ENCODE peak calls at places on chromosome X, in four cellular contexts. K is H1, O is HepG2, P is GM12878. U is an unnamed sample.

GRCh38 chrX:154317391-154318000 is 21.9 kb downstream of the TKTL1 start:
- DNase-seq in K (peak; percentile 58), O (no peak), P (no peak), U (peak; percentile 51)

GRCh38 chrX:111168314-111168713 is 72.3 kb downstream of the PAK3 start:
- DNase-seq in P (no peak), K (no peak), O (peak; percentile 0), U (peak; percentile 3)

GRCh38 chrX:17425551-17425950 is 50.6 kb downstream of the NHS start:
- DNase-seq in K (no peak), O (no peak), P (no peak), U (no peak)

GRCh38 chrX:38205037-38205436 is 15.6 kb downstream of the SRPX start:
- DNase-seq in K (no peak), O (no peak), P (peak; percentile 4), U (no peak)

GRCh38 chrX:19548934-19549333 is 33.6 kb upstream of the MAP3K15 start:
- DNase-seq in K (no peak), O (no peak), P (no peak), U (no peak)

GRCh38 chrX:30610050-30610449 is 32.5 kb upstream of the TASL start:
- DNase-seq in O (no peak), P (no peak), K (no peak), U (no peak)

GRCh38 chrX:109830704-109831206 is 97.7 kb upstream of the ACSL4 start:
- DNase-seq in K (no peak), P (no peak), O (peak; percentile 93), U (no peak)

GRCh38 chrX:87663421-87663820 is 145.8 kb downstream of the KLHL4 start:
- DNase-seq in P (no peak), O (no peak), K (no peak), U (no peak)

GRCh38 chrX:19774905-19775304 is 112.5 kb downstream of the SH3KBP1 start:
- DNase-seq in P (no peak), K (no peak), O (no peak), U (no peak)

GRCh38 chrX:259692-260355 is 21.4 kb upstream of the PLCXD1 start:
- DNase-seq in K (no peak), O (no peak), P (no peak), U (no peak)

GRCh38 chrX:37825225-37825842 is 22.0 kb downstream of the DYNLT3 start:
- DNase-seq in K (peak; percentile 44), P (no peak), O (peak; percentile 8), U (peak; percentile 12)

GRCh38 chrX:320126-320783 is 1.7 kb upstream of the GTPBP6 start:
- DNase-seq in P (no peak), O (no peak), K (no peak), U (no peak)

GRCh38 chrX:39309721-39310152 is 508.5 kb downstream of the MID1IP1 start:
- DNase-seq in K (no peak), O (no peak), P (no peak), U (peak; percentile 14)

GRCh38 chrX:9654928-9655327 is 110.7 kb downstream of the GPR143 start:
- DNase-seq in P (no peak), O (no peak), K (no peak), U (no peak)

GRCh38 chrX:150696264-150696789 is 3.1 kb downstream of the MTMR1 start:
- DNase-seq in O (no peak), K (no peak), P (no peak), U (no peak)

GRCh38 chrX:24023972-24024664 is 2.9 kb downstream of the KLHL15 start:
- DNase-seq in P (no peak), K (no peak), O (no peak), U (no peak)

GRCh38 chrX:11655282-11655985 is 10.3 kb downstream of the ARHGAP6 start:
- DNase-seq in O (no peak), P (no peak), K (no peak), U (no peak)

GRCh38 chrX:10230222-10230621 is 73.4 kb downstream of the CLCN4 start:
- DNase-seq in P (no peak), O (no peak), K (no peak), U (no peak)

GRCh38 chrX:101009086-101009485 is 39.6 kb downstream of the ARL13A start:
- DNase-seq in P (no peak), O (no peak), K (no peak), U (no peak)

GRCh38 chrX:40091691-40092421 is 5.9 kb downstream of the BCOR start:
- DNase-seq in K (peak; percentile 65), O (no peak), P (no peak), U (peak; percentile 39)

GRCh38 chrX:97766496-97767095 is 882.9 kb downstream of the RPA4 start:
- DNase-seq in K (no peak), P (no peak), O (no peak), U (no peak)

DNA sequence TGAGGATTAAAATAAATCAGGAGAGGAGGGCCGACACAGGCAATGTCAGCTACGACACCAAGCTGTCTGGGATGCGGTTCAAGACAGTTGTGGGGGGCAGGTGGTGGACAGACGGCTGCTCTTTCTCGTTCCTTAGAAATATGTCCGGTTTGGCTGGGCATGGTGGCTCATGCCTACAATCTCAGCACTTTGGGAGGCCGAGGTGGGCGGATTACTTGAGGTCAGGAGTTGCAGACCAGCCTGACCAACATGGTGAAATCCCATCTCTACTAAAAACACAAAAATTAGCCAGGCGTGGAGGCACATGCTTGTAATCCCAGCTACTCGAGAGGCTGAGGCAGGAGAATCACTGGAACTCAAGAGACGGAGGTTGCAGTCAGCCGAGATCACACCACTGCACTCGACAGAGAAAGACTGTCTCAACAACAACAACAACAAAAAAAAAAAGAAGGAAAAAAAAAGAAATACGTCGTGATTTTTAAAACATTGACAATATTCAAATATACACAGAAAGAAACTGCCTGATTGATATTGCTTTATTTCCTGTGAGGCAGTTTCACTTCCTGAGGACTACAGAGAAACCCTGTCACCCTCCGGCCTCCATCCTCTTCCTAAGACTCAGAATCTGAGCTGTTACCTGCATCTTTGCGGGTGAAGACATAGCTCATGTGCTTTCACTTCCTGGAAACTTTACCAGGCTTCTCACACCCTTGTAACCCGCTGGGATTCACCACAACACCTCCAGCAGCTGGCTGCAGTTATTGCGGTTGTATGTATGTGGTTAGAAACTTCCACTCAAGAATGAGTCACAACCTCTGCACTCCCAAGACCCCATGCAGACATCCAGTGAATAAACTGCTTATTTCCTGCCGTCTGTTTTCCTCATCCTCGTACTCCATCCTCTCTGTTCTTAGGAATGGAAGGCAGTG is 63.8 kb upstream of the STS start:
- DNase-seq in P (peak; percentile 84), O (no peak), K (no peak), U (no peak)
- TF ChIP-seq TCF12 in P (peak; percentile 92), O (no peak), K (no peak), U (peak; percentile 89)

GRCh38 chrX:147079974-147080373 is 265.4 kb upstream of the CXorf51A start:
- DNase-seq in P (no peak), K (no peak), O (no peak), U (no peak)
- TF ChIP-seq TCF12 in P (no peak), K (no peak), O (no peak), U (no peak)

DNA sequence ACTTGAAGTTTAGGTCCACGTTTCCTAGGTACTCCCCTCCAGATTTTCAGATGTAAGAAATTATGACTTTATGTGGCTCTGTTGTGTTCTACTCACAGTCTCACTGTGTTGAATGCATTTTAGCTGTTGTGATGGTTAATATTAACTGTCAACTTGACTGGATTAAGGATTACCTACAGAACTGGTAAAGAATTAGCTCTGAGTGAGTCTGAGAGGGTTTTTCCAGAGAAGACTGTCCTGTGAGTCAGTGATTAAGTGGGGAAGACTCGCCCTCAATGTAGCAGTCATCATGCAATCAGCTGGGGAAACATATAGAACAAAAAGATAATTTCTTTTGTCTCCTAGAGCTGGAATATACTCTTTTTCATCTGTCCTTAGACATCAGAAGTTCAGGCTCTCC is 493.4 kb downstream of the ACTRT1 start:
- DNase-seq in P (no peak), K (no peak), O (no peak), U (no peak)
- TF ChIP-seq TCF12 in P (no peak), K (no peak), O (no peak), U (no peak)

GRCh38 chrX:120761810-120762209 is 113.9 kb downstream of the CT47B1 start:
- DNase-seq in P (no peak), O (peak; percentile 7), K (no peak), U (no peak)
- TF ChIP-seq TCF12 in P (no peak), O (no peak), K (no peak), U (peak; percentile 72)

GRCh38 chrX:70454441-70455365 is 10.1 kb downstream of the DLG3 start:
- DNase-seq in P (no peak), K (peak; percentile 86), O (peak; percentile 84), U (peak; percentile 88)
- TF ChIP-seq TCF12 in P (no peak), K (no peak), O (no peak), U (no peak)

U was measured in SK-N-SH.